ENCODE peak calls at places on chromosomes 12 and 14, in seven cellular contexts. S is stimulated activated naive CD8-positive, alpha-beta T cell treated with anti-CD3 and anti-CD28 coated beads, Interleukin-15, Interleukin-2, amounts not matched to agents 100 U/mL and 50 U/mL, for 24 hours; W is NT2/D1; X is midbrain; D is IMR-90; E is T follicular helper cell; U is RWPE1. Q is an unnamed sample.

GRCh38 chr12:93094988-93095737 is 166.1 kb upstream of the EEA1 start:
- DNase-seq in S (peak), W (no peak), X (no peak), D (no peak), E (no peak), U (no peak), Q (no peak)

GRCh38 chr12:94644141-94644575 is 6.2 kb downstream of the TMCC3 start:
- DNase-seq in S (peak), W (no peak), X (no peak), D (peak), E (no peak), U (peak), Q (peak)

GRCh38 chr12:26271889-26272492 is 76.6 kb downstream of the SSPN start:
- DNase-seq in S (peak), W (no peak), X (peak), D (peak), E (no peak), U (peak), Q (peak)

GRCh38 chr14:78611031-78611430 is 440.9 kb downstream of the NRXN3 start:
- DNase-seq in S (no peak), W (no peak), X (no peak), D (no peak), E (no peak), U (no peak), Q (no peak)

GRCh38 chr12:17020765-17021164 is 414.8 kb upstream of the LMO3 start:
- DNase-seq in S (no peak), W (peak), X (no peak), D (no peak), E (no peak), U (no peak), Q (no peak)

GRCh38 chr14:94045101-94045500 is 19.0 kb downstream of the OTUB2 start:
- DNase-seq in S (no peak), W (no peak), X (no peak), D (no peak), E (no peak), U (no peak), Q (no peak)

GRCh38 chr14:82837611-82838140 is 1304.0 kb upstream of the SEL1L start:
- DNase-seq in S (no peak), W (no peak), X (no peak), D (no peak), E (no peak), U (no peak), Q (no peak)

GRCh38 chr12:49133014-49133413 is 1.8 kb upstream of the TUBA1B start:
- DNase-seq in S (no peak), W (no peak), X (no peak), D (no peak), E (no peak), U (no peak), Q (no peak)

GRCh38 chr12:46608431-46609280 is 217.1 kb downstream of the SLC38A4 start:
- DNase-seq in S (no peak), W (no peak), X (no peak), D (peak), E (no peak), U (no peak), Q (peak)

GRCh38 chr12:19410639-19411184 is 28.6 kb upstream of the AEBP2 start:
- DNase-seq in S (no peak), W (no peak), X (no peak), D (no peak), E (no peak), U (no peak), Q (no peak)

GRCh38 chr12:66964629-66965028 is 285.8 kb upstream of the GRIP1 start:
- DNase-seq in S (peak), W (no peak), X (no peak), D (no peak), E (peak), U (no peak), Q (peak)